ENCODE peak calls at places on chromosomes 13 and 19, in six cellular contexts. F, D, B, T, I and A are unnamed samples.

GRCh38 chr19:11096210-11096841 is 7.1 kb downstream of the LDLR start:
- DNase-seq in F (no peak), D (no peak), B (peak; percentile 60), T (no peak), I (peak; percentile 77), A (peak; percentile 77)

GRCh38 chr13:20090349-20090748 is 70.5 kb downstream of the GJA3 start:
- DNase-seq in F (no peak), D (no peak), B (no peak), T (no peak), I (no peak), A (peak; percentile 8)

GRCh38 chr13:98677398-98677797 is 75.1 kb downstream of the SLC15A1 start:
- DNase-seq in F (no peak), D (no peak), B (no peak), T (no peak), I (no peak), A (peak; percentile 7)

GRCh38 chr19:35030257-35031071 is at the start of gene SCN1B:
- DNase-seq in F (no peak), D (no peak), B (peak; percentile 73), T (no peak), I (peak; percentile 75), A (peak; percentile 64)

GRCh38 chr19:8128551-8128950 is 20.8 kb downstream of the FBN3 start:
- DNase-seq in F (no peak), D (no peak), B (no peak), T (no peak), I (no peak), A (no peak)

GRCh38 chr13:98448642-98448928 is 128.3 kb downstream of the STK24 start:
- DNase-seq in F (no peak), D (no peak), B (no peak), T (no peak), I (no peak), A (no peak)

GRCh38 chr13:111474136-111475002 is 153.9 kb downstream of the TEX29 start:
- DNase-seq in F (no peak), D (peak; percentile 38), B (no peak), T (peak; percentile 2), I (peak; percentile 22), A (peak; percentile 55)

GRCh38 chr13:107713314-107713713 is 502.0 kb downstream of the LIG4 start:
- DNase-seq in F (no peak), D (no peak), B (no peak), T (no peak), I (no peak), A (peak; percentile 1)

GRCh38 chr19:32580353-32580900 is 563 bp upstream of the PDCD5 start:
- DNase-seq in F (no peak), D (no peak), B (no peak), T (no peak), I (no peak), A (no peak)

GRCh38 chr19:17183271-17183757 is 31.8 kb upstream of the USE1 start:
- DNase-seq in F (no peak), D (no peak), B (no peak), T (no peak), I (no peak), A (no peak)

GRCh38 chr13:19089315-19089714 is 92.3 kb downstream of the TUBA3C start:
- DNase-seq in F (no peak), D (peak; percentile 20), B (no peak), T (no peak), I (no peak), A (no peak)

GRCh38 chr13:46113596-46113995 is 8.8 kb upstream of the CPB2 start:
- DNase-seq in F (no peak), D (no peak), B (no peak), T (no peak), I (no peak), A (peak; percentile 41)

GRCh38 chr13:100210966-100211710 is 122.2 kb downstream of the PCCA start:
- DNase-seq in F (no peak), D (no peak), B (no peak), T (no peak), I (no peak), A (no peak)

GRCh38 chr19:34393629-34394028 is 10.6 kb upstream of the PDCD2L start:
- DNase-seq in F (no peak), D (no peak), B (no peak), T (no peak), I (no peak), A (no peak)

GRCh38 chr13:61286148-61286745 is 129.4 kb downstream of the PCDH20 start:
- DNase-seq in F (no peak), D (peak; percentile 6), B (no peak), T (no peak), I (no peak), A (peak; percentile 0)

GRCh38 chr19:29690842-29691241 is 24.2 kb downstream of the C19orf12 start:
- DNase-seq in F (no peak), D (no peak), B (no peak), T (no peak), I (no peak), A (peak; percentile 60)

GRCh38 chr19:40596608-40597328 is 4.4 kb upstream of the LTBP4 start:
- DNase-seq in F (no peak), D (no peak), B (peak; percentile 69), T (no peak), I (peak; percentile 79), A (peak; percentile 59)

GRCh38 chr13:75792526-75793187 is 156.5 kb downstream of the LMO7 start:
- DNase-seq in F (no peak), D (no peak), B (no peak), T (no peak), I (no peak), A (peak; percentile 45)

GRCh38 chr13:90908792-90909191 is 438.7 kb upstream of the MIR17HG start:
- DNase-seq in F (no peak), D (no peak), B (no peak), T (no peak), I (no peak), A (no peak)

GRCh38 chr13:44045179-44045562 is 165.5 kb downstream of the LACC1 start:
- DNase-seq in F (no peak), D (no peak), B (no peak), T (no peak), I (no peak), A (no peak)

GRCh38 chr19:4473708-4474503 is 1.8 kb downstream of the HDGFL2 start:
- DNase-seq in F (no peak), D (no peak), B (no peak), T (no peak), I (no peak), A (no peak)

GRCh38 chr13:74683411-74683810 is 549.2 kb upstream of the KLF12 start:
- DNase-seq in F (no peak), D (no peak), B (no peak), T (no peak), I (no peak), A (peak; percentile 22)

GRCh38 chr19:1507763-1508506 is 4.9 kb downstream of the ADAMTSL5 start:
- DNase-seq in F (peak; percentile 86), D (peak; percentile 95), B (peak; percentile 88), T (peak; percentile 58), I (peak; percentile 96), A (peak; percentile 97)
- H3K4me3 ChIP-seq in F (peak overlapping the region; percentile 54), D (peak overlapping the region; percentile 62), B (peak overlapping the region; percentile 42), T (peak overlapping the region; percentile 39), I (peak overlapping the region; percentile 45), A (peak overlapping the region; percentile 57)

GRCh38 chr19:13639342-13639929 is 124.9 kb upstream of the MRI1 start:
- DNase-seq in F (no peak), D (no peak), B (no peak), T (no peak), I (no peak), A (no peak)
- H3K4me3 ChIP-seq in F (no peak overlapping the region), D (no peak overlapping the region), B (no peak overlapping the region), T (no peak overlapping the region), I (no peak overlapping the region), A (no peak overlapping the region)

GRCh38 chr19:51798958-51799310 is 4.0 kb downstream of the FPR3 start:
- DNase-seq in F (no peak), D (no peak), B (peak; percentile 43), T (no peak), I (no peak), A (no peak)

GRCh38 chr19:51793994-51794393 is 963 bp upstream of the FPR3 start:
- DNase-seq in F (no peak), D (no peak), B (no peak), T (no peak), I (no peak), A (no peak)

GRCh38 chr19:51794865-51795490 is at the start of gene FPR3:
- DNase-seq in F (no peak), D (no peak), B (no peak), T (no peak), I (no peak), A (no peak)

GRCh38 chr19:51798127-51798526 is 3.2 kb downstream of the FPR3 start:
- DNase-seq in F (no peak), D (no peak), B (no peak), T (no peak), I (no peak), A (no peak)

DNA sequence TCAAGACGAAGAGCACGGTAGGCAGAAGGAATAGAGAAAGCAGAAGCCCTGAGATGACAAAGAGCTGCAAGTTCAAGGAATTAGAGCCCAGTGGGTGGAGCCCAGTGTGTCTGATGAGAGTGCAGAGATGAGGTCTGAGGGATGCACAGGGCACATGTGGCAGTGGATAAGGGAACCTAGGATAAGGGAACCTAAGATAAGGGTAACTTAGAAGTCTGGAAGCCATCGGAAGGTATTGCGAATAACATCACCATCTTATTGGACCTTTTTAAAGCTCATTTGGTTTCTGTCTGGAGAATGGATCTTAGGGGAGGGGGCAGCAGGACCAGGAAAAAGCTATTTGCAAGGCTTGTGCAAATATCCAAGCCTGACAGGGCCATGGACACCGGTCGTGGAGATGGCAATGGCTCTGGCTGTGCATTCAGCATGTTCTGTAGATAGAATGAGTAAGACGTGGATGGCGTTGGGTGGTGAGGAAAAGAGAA is 1.3 kb downstream of the FPR3 start:
- DNase-seq in F (no peak), D (no peak), B (no peak), T (no peak), I (peak; percentile 58), A (no peak)
- H3K4me3 ChIP-seq in F (no peak overlapping the region), D (no peak overlapping the region), B (peak overlapping the region; percentile 32), T (no peak overlapping the region), I (peak overlapping the region; percentile 6), A (no peak overlapping the region)

DNA sequence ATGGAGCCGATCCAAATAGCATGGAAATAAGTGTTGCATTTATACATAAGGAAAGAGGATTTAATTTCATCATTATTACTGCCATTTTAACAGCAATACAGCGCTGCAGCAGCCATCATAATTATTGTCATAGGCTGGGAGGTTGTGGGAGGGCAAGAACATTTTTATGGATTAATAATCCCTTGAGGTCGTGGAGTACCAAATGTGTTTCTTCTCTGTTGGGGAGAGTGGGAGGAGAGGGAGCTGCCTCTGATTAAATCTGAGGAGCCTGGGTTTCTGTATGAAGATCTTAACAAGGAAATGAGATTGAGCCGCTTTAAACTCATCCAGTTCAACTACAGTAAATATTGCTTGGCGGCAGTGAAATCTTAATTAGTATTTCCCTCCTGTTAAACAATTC is 805.9 kb downstream of the PCDH17 start:
- DNase-seq in F (no peak), D (no peak), B (no peak), T (no peak), I (no peak), A (no peak)
- H3K4me3 ChIP-seq in F (no peak overlapping the region), D (no peak overlapping the region), B (no peak overlapping the region), T (no peak overlapping the region), I (no peak overlapping the region), A (no peak overlapping the region)